ENCODE peak calls at places on chromosome 13, in seven cellular contexts. T is psoas muscle, D is cardiac muscle cell, M is tibial artery, U is neural crest cell, O is adrenal gland, B is AG09319. K is an unnamed sample.

GRCh38 chr13:109684836-109685602 is 101.4 kb downstream of the IRS2 start:
- DNase-seq in B (no peak), O (no peak), D (peak; percentile 17), T (no peak), U (no peak), M (no peak), K (no peak)

GRCh38 chr13:100610399-100611347 is 22.1 kb upstream of the GGACT start:
- DNase-seq in M (no peak), U (no peak), D (no peak), O (no peak), B (no peak), T (no peak), K (no peak)

GRCh38 chr13:22800726-22801401 is 379.9 kb upstream of the SGCG start:
- DNase-seq in U (no peak), D (no peak), T (peak; percentile 24), O (peak; percentile 52), B (no peak), M (peak; percentile 68), K (no peak)

GRCh38 chr13:31775686-31776085 is 36.4 kb downstream of the RXFP2 start:
- DNase-seq in M (peak; percentile 84), T (peak; percentile 50), D (no peak), B (no peak), O (no peak), U (no peak), K (no peak)

GRCh38 chr13:98787173-98787572 is 34.7 kb upstream of the SLC15A1 start:
- DNase-seq in D (no peak), T (no peak), B (no peak), O (no peak), M (no peak), U (no peak), K (no peak)

GRCh38 chr13:48265217-48265815 is 32.3 kb downstream of the ITM2B start:
- DNase-seq in D (no peak), O (no peak), B (no peak), U (no peak), M (peak; percentile 31), T (no peak), K (no peak)

GRCh38 chr13:75145926-75146325 is 336.0 kb downstream of the TBC1D4 start:
- DNase-seq in O (no peak), U (no peak), M (no peak), B (no peak), T (no peak), D (no peak), K (no peak)

GRCh38 chr13:110294146-110294545 is 12.8 kb downstream of the COL4A1 start:
- DNase-seq in O (no peak), B (no peak), T (no peak), U (no peak), D (no peak), M (no peak), K (no peak)

GRCh38 chr13:23949200-23949599 is 51.9 kb upstream of the C1QTNF9B start:
- DNase-seq in O (no peak), U (no peak), B (no peak), M (no peak), T (no peak), D (no peak), K (no peak)

GRCh38 chr13:75091707-75092106 is 390.3 kb downstream of the TBC1D4 start:
- DNase-seq in B (no peak), T (no peak), O (no peak), U (no peak), M (no peak), D (peak; percentile 50), K (no peak)

GRCh38 chr13:74056829-74057564 is 77.2 kb downstream of the KLF12 start:
- DNase-seq in U (no peak), O (peak; percentile 33), B (no peak), T (peak; percentile 30), D (no peak), M (peak; percentile 40), K (no peak)

GRCh38 chr13:49454388-49455015 is 10.4 kb downstream of the SETDB2 start:
- DNase-seq in M (no peak), U (no peak), D (no peak), B (no peak), O (no peak), T (no peak), K (no peak)

GRCh38 chr13:107244241-107244640 is 676.3 kb upstream of the ARGLU1 start:
- DNase-seq in M (no peak), D (no peak), B (no peak), T (no peak), O (no peak), U (no peak), K (no peak)

GRCh38 chr13:90201676-90202425 is 1145.6 kb upstream of the MIR17HG start:
- DNase-seq in U (no peak), M (no peak), B (no peak), D (peak; percentile 59), T (no peak), O (no peak), K (no peak)

GRCh38 chr13:100646030-100646673 is 28.4 kb downstream of the TMTC4 start:
- DNase-seq in T (no peak), U (peak; percentile 17), B (no peak), O (no peak), M (no peak), D (peak; percentile 27), K (no peak)

GRCh38 chr13:79481685-79482052 is 714 bp downstream of the NDFIP2 start:
- DNase-seq in O (no peak), D (no peak), U (no peak), T (no peak), B (no peak), M (no peak), K (no peak)

GRCh38 chr13:36819064-36819810 is at the start of gene RFXAP:
- DNase-seq in T (peak; percentile 93), D (peak; percentile 94), O (peak; percentile 86), M (peak; percentile 85), U (peak; percentile 90), B (peak; percentile 66), K (peak; percentile 70)

GRCh38 chr13:36820222-36820621 is 1.2 kb downstream of the RFXAP start:
- DNase-seq in U (no peak), O (no peak), B (no peak), M (no peak), D (no peak), T (no peak), K (no peak)

GRCh38 chr13:36818483-36819063 is 449 bp upstream of the RFXAP start:
- DNase-seq in D (no peak), B (no peak), O (no peak), M (no peak), T (no peak), U (no peak), K (no peak)

GRCh38 chr13:36819811-36820140 is 754 bp downstream of the RFXAP start:
- DNase-seq in T (no peak), U (no peak), O (no peak), B (no peak), M (no peak), D (peak; percentile 24), K (no peak)

DNA sequence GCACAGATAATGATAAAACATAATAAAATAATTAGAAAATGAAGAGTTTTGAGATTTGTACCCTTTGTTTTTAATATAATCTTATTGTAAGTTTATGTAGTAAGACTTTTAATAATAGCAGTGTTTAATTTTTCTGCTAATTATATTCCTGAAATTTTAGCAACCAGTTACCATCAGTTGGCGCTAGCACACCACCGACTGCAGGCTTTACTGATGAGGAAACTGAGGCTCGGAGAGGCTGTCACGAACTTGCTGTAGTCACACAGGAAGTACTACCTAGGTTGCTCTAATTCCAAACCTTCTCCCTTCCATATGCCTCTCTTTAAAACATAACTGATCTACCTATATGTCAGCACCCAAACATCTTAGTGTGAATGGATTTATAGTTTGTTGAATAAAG is 1.0 kb upstream of the RFXAP start:
- DNase-seq in O (no peak), B (no peak), U (no peak), M (no peak), T (no peak), D (no peak), K (no peak)
- TF ChIP-seq CTCF in O (no peak), B (no peak), U (no peak), M (no peak), T (no peak), D (no peak), K (no peak)

GRCh38 chr13:44238011-44238421 is 135.6 kb upstream of the SERP2 start:
- DNase-seq in U (no peak), O (no peak), D (no peak), T (no peak), M (no peak), B (peak; percentile 50), K (no peak)

GRCh38 chr13:44241638-44242037 is 132.0 kb upstream of the SERP2 start:
- DNase-seq in U (no peak), M (no peak), T (no peak), O (no peak), D (no peak), B (no peak), K (no peak)

GRCh38 chr13:44244288-44244687 is 129.3 kb upstream of the SERP2 start:
- DNase-seq in M (no peak), T (no peak), O (no peak), U (no peak), D (no peak), B (no peak), K (no peak)

GRCh38 chr13:44240611-44241010 is 133.0 kb upstream of the SERP2 start:
- DNase-seq in T (no peak), M (no peak), U (no peak), D (no peak), O (no peak), B (no peak), K (no peak)

GRCh38 chr13:44243198-44243852 is 130.3 kb upstream of the SERP2 start:
- DNase-seq in B (no peak), O (peak; percentile 89), D (peak; percentile 87), T (peak; percentile 43), M (no peak), U (peak; percentile 9), K (no peak)
- TF ChIP-seq CTCF in B (peak; percentile 27), O (peak; percentile 29), D (peak; percentile 44), T (peak; percentile 32), M (no peak), U (peak; percentile 40), K (no peak)

DNA sequence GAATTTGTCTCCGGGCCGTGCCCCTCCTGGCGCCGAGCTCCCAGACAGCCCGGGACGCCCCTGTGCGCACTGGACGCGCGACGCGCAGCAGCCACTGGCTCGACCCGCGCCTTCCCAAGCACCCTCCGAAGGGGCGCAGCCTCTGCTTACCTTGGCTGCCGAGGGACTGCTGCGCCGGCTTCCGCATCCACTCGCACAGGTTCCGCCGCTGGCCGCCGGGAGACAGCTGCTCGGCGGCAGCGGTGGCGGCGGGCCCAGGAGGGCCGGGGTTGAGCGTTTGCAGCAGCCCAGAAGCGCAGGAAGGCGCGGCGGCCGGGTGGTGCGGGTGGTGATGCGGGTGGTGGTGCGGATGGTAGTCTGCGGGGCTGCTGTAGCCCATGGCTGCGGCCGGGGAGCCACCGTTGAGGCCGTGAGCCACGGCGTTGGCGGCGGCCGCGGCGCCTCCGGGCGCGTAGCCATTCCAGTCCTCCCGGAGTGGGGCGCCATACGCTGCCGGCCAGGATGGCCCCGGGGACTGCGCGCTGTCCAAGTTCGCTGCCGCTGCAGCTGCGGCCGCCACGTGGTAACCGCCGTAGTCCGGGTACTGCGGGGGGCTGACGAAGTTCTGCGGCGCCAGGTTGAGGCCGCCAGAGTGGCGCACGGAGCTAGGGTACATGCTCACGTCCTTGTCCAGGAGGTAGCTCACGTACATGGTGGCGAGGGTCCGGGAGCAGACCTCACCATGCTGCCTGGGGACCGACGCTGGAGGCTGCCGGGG is 621 bp downstream of the CDX2 start:
- DNase-seq in B (no peak), T (no peak), M (no peak), O (no peak), U (no peak), D (no peak), K (no peak)
- TF ChIP-seq CTCF in B (no peak), T (no peak), M (no peak), O (no peak), U (no peak), D (no peak), K (no peak)

GRCh38 chr13:40755082-40755755 is 15.8 kb downstream of the MRPS31 start:
- DNase-seq in O (no peak), M (no peak), D (no peak), B (no peak), T (no peak), U (no peak), K (no peak)

GRCh38 chr13:40749327-40749726 is 21.7 kb downstream of the MRPS31 start:
- DNase-seq in M (no peak), T (no peak), U (no peak), D (no peak), B (no peak), O (no peak), K (no peak)
- TF ChIP-seq CTCF in M (no peak), T (no peak), U (peak; percentile 35), D (peak; percentile 21), B (no peak), O (no peak), K (no peak)

K was measured in omental fat pad.